ENCODE peak calls at places on chromosomes 2 and 18, in nine cellular contexts. One of them, this sample, is unnamed.

GRCh38 chr18:79517322-79517721 is 121.6 kb downstream of the NFATC1 start:
- DNase-seq in IMR-90: no peak
- DNase-seq in body of pancreas: no peak
- DNase-seq in A549: no peak
- DNase-seq in prostate gland: no peak
- DNase-seq in erythroblast: peak
- DNase-seq in lower leg skin: no peak
- DNase-seq in HCT116: no peak
- DNase-seq in thyroid gland: no peak
- DNase-seq in this sample: no peak

GRCh38 chr2:136281281-136282117 is 163.6 kb upstream of the CXCR4 start:
- DNase-seq in IMR-90: no peak
- DNase-seq in body of pancreas: no peak
- DNase-seq in A549: no peak
- DNase-seq in prostate gland: no peak
- DNase-seq in erythroblast: no peak
- DNase-seq in lower leg skin: no peak
- DNase-seq in HCT116: no peak
- DNase-seq in thyroid gland: no peak
- DNase-seq in this sample: no peak

GRCh38 chr2:62340981-62341624 is 145.2 kb downstream of the B3GNT2 start:
- DNase-seq in IMR-90: no peak
- DNase-seq in body of pancreas: no peak
- DNase-seq in A549: no peak
- DNase-seq in prostate gland: no peak
- DNase-seq in erythroblast: no peak
- DNase-seq in lower leg skin: no peak
- DNase-seq in HCT116: no peak
- DNase-seq in thyroid gland: peak
- DNase-seq in this sample: no peak

GRCh38 chr2:9251154-9252001 is 44.8 kb downstream of the ASAP2 start:
- DNase-seq in IMR-90: peak
- DNase-seq in body of pancreas: no peak
- DNase-seq in A549: peak
- DNase-seq in prostate gland: peak
- DNase-seq in erythroblast: no peak
- DNase-seq in lower leg skin: no peak
- DNase-seq in HCT116: no peak
- DNase-seq in thyroid gland: no peak
- DNase-seq in this sample: peak

GRCh38 chr2:176056411-176056810 is 27.4 kb downstream of the EVX2 start:
- DNase-seq in IMR-90: no peak
- DNase-seq in body of pancreas: no peak
- DNase-seq in A549: no peak
- DNase-seq in prostate gland: no peak
- DNase-seq in erythroblast: no peak
- DNase-seq in lower leg skin: no peak
- DNase-seq in HCT116: no peak
- DNase-seq in thyroid gland: no peak
- DNase-seq in this sample: no peak

GRCh38 chr2:201698588-201699226 is at the start of gene MPP4:
- DNase-seq in IMR-90: peak
- DNase-seq in body of pancreas: no peak
- DNase-seq in A549: no peak
- DNase-seq in prostate gland: no peak
- DNase-seq in erythroblast: no peak
- DNase-seq in lower leg skin: no peak
- DNase-seq in HCT116: no peak
- DNase-seq in thyroid gland: no peak
- DNase-seq in this sample: no peak

GRCh38 chr2:12417811-12418210 is 298.9 kb upstream of the TRIB2 start:
- DNase-seq in IMR-90: no peak
- DNase-seq in body of pancreas: no peak
- DNase-seq in A549: no peak
- DNase-seq in prostate gland: no peak
- DNase-seq in erythroblast: no peak
- DNase-seq in lower leg skin: no peak
- DNase-seq in HCT116: no peak
- DNase-seq in thyroid gland: no peak
- DNase-seq in this sample: no peak

GRCh38 chr18:25251127-25251526 is 100.8 kb downstream of the ZNF521 start:
- DNase-seq in IMR-90: no peak
- DNase-seq in body of pancreas: no peak
- DNase-seq in A549: no peak
- DNase-seq in prostate gland: no peak
- DNase-seq in erythroblast: no peak
- DNase-seq in lower leg skin: no peak
- DNase-seq in HCT116: no peak
- DNase-seq in thyroid gland: no peak
- DNase-seq in this sample: no peak

GRCh38 chr18:50024466-50024865 is 170.5 kb downstream of the MYO5B start:
- DNase-seq in IMR-90: no peak
- DNase-seq in body of pancreas: no peak
- DNase-seq in A549: no peak
- DNase-seq in prostate gland: no peak
- DNase-seq in erythroblast: no peak
- DNase-seq in lower leg skin: no peak
- DNase-seq in HCT116: no peak
- DNase-seq in thyroid gland: no peak
- DNase-seq in this sample: no peak

GRCh38 chr2:60125880-60126444 is 427.5 kb downstream of the BCL11A start:
- DNase-seq in IMR-90: no peak
- DNase-seq in body of pancreas: no peak
- DNase-seq in A549: no peak
- DNase-seq in prostate gland: no peak
- DNase-seq in erythroblast: no peak
- DNase-seq in lower leg skin: no peak
- DNase-seq in HCT116: no peak
- DNase-seq in thyroid gland: no peak
- DNase-seq in this sample: no peak

GRCh38 chr2:62181836-62182235 is 14.1 kb upstream of the B3GNT2 start:
- DNase-seq in IMR-90: no peak
- DNase-seq in body of pancreas: no peak
- DNase-seq in A549: no peak
- DNase-seq in prostate gland: no peak
- DNase-seq in erythroblast: no peak
- DNase-seq in lower leg skin: no peak
- DNase-seq in HCT116: no peak
- DNase-seq in thyroid gland: no peak
- DNase-seq in this sample: no peak

GRCh38 chr2:190139371-190139770 is 76.8 kb upstream of the MSTN start:
- DNase-seq in IMR-90: no peak
- DNase-seq in body of pancreas: no peak
- DNase-seq in A549: no peak
- DNase-seq in prostate gland: no peak
- DNase-seq in erythroblast: no peak
- DNase-seq in lower leg skin: no peak
- DNase-seq in HCT116: no peak
- DNase-seq in thyroid gland: no peak
- DNase-seq in this sample: no peak

GRCh38 chr2:174771631-174772491 is 7.6 kb upstream of the CHRNA1 start:
- DNase-seq in IMR-90: peak
- DNase-seq in body of pancreas: peak
- DNase-seq in A549: peak
- DNase-seq in prostate gland: peak
- DNase-seq in erythroblast: peak
- DNase-seq in lower leg skin: peak
- DNase-seq in HCT116: peak
- DNase-seq in thyroid gland: peak
- DNase-seq in this sample: peak

GRCh38 chr2:238265605-238266004 is 22.8 kb downstream of the PER2 start:
- DNase-seq in IMR-90: no peak
- DNase-seq in body of pancreas: no peak
- DNase-seq in A549: no peak
- DNase-seq in prostate gland: no peak
- DNase-seq in erythroblast: no peak
- DNase-seq in lower leg skin: no peak
- DNase-seq in HCT116: no peak
- DNase-seq in thyroid gland: no peak
- DNase-seq in this sample: no peak

GRCh38 chr18:55439036-55439435 is 149.0 kb downstream of the TCF4 start:
- DNase-seq in IMR-90: no peak
- DNase-seq in body of pancreas: no peak
- DNase-seq in A549: no peak
- DNase-seq in prostate gland: no peak
- DNase-seq in erythroblast: no peak
- DNase-seq in lower leg skin: no peak
- DNase-seq in HCT116: no peak
- DNase-seq in thyroid gland: no peak
- DNase-seq in this sample: no peak

DNA sequence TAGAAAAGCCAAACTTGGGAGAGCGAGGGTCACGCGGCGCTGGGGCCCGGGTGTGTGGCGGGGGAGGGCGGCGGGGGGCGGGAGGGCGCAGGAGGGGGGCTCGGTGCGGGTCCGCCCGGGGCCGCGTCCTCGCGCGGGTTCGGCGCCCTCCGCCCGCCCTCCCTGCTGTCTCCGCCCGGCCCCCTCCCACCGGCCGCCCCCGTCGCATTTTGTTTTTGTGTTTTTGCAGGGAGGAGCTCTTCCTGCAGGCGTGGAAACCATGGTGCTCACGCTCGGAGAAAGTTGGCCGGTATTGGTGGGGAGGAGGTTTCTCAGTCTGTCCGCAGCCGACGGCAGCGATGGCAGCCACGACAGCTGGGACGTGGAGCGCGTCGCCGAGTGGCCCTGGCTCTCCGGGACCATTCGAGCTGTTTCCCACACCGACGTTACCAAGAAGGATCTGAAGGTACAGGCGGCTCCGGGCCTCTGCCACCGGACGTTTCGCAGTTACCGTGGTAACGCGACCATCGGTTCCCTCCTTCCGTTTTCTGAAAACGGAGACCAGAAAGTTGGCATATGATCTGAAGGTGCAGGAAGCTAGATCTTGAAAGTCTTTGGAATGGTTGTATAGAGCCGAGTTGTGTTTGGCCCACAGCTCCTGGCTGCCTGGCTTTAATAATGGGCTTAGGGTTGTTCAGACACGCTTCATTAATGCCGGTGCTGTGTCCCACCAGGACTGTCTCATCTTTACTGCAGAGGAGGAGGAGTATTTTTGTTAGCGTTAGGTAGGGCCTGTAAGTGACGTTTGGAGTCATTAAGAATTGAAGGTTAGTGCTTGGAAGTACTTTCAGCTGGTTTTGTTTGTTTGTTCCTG is 844 bp downstream of the KDM3A start:
- DNase-seq in IMR-90: peak
- DNase-seq in body of pancreas: peak
- DNase-seq in A549: peak
- DNase-seq in prostate gland: peak
- DNase-seq in erythroblast: peak
- DNase-seq in lower leg skin: peak
- DNase-seq in HCT116: no peak
- DNase-seq in thyroid gland: peak
- DNase-seq in this sample: peak
- TF ChIP-seq POLR2A in IMR-90: no peak
- TF ChIP-seq POLR2A in body of pancreas: peak
- TF ChIP-seq POLR2A in A549: peak
- TF ChIP-seq POLR2A in prostate gland: peak
- TF ChIP-seq POLR2A in erythroblast: peak
- TF ChIP-seq POLR2A in lower leg skin: no peak
- TF ChIP-seq POLR2A in HCT116: no peak
- TF ChIP-seq POLR2A in thyroid gland: no peak
- TF ChIP-seq POLR2A in this sample: peak

DNA sequence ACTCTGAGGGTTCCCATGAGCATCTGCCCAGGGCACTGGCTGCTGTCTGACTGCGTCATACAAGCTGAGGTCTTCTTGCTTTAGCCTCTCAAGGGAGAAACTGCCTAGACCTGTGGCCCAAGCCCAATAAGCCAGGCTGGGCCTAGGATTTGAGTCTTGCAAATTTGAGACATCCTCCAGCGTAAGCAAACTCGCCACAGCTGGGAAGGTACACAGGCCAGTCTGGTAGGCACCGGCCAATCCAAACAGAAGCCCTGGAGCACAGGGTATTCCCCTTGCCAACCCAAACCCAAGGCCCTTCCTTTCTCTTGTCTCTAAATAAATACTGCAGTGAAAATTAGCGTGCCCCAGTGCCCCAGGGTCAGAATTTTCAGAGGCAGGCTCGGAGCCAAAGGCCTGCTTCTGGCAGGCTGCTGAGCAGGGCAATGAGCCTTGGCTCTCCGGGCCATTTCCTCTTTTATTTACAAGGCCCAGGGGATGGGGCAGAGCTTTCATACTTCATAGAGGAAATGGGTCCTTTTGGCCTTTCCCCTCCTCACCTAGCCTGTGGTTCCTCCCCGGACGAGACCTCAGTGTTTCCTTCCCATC is 33.3 kb downstream of the POLR1A start:
- DNase-seq in IMR-90: no peak
- DNase-seq in body of pancreas: peak
- DNase-seq in A549: peak
- DNase-seq in prostate gland: peak
- DNase-seq in erythroblast: no peak
- DNase-seq in lower leg skin: peak
- DNase-seq in HCT116: no peak
- DNase-seq in thyroid gland: peak
- DNase-seq in this sample: no peak
- TF ChIP-seq POLR2A in IMR-90: no peak
- TF ChIP-seq POLR2A in body of pancreas: no peak
- TF ChIP-seq POLR2A in A549: no peak
- TF ChIP-seq POLR2A in prostate gland: no peak
- TF ChIP-seq POLR2A in erythroblast: no peak
- TF ChIP-seq POLR2A in lower leg skin: no peak
- TF ChIP-seq POLR2A in HCT116: no peak
- TF ChIP-seq POLR2A in thyroid gland: no peak
- TF ChIP-seq POLR2A in this sample: no peak

GRCh38 chr2:131093066-131093842 is at the start of gene FAM168B:
- DNase-seq in IMR-90: peak
- DNase-seq in body of pancreas: peak
- DNase-seq in A549: peak
- DNase-seq in prostate gland: peak
- DNase-seq in erythroblast: peak
- DNase-seq in lower leg skin: peak
- DNase-seq in HCT116: peak
- DNase-seq in thyroid gland: peak
- DNase-seq in this sample: peak
- TF ChIP-seq POLR2A in IMR-90: peak
- TF ChIP-seq POLR2A in body of pancreas: peak
- TF ChIP-seq POLR2A in A549: peak
- TF ChIP-seq POLR2A in prostate gland: peak
- TF ChIP-seq POLR2A in erythroblast: peak
- TF ChIP-seq POLR2A in lower leg skin: peak
- TF ChIP-seq POLR2A in HCT116: peak
- TF ChIP-seq POLR2A in thyroid gland: peak
- TF ChIP-seq POLR2A in this sample: peak

DNA sequence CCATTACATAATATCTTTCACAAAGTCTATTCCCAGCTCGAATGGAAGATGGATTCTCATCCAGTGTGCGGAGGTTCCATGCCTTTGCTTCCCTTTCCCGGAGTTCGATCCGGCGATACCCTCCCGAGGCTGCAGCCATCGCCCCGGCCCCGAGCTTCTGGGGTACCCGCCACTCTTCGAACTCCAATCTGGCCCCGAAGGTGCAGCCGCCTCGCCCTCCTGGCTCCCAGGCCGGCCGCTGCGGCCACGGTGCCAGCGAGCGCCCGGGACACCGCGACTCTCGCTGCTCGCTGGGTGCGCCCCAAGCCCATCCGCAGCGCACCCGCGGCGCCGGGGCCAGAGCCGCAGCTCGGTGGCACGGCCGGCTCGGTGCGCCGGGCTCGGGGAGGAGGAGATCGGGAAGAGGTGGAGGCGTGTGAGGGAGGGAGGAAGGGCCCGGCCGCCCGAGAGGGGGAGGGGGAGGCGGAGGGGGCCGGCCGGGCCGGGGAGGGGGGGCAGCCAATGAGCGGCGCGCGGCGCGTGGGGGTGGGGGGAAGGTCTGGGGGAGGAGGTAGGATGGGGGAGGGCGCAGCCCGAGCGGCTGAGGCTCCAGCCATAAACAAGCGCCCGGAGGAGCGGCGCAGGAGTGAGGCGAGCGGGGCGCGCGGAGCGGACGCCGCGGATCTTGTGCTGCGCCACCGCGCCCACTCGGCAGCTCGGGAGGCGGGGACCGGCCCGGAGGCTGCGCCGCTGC is at the start of gene CRIM1:
- DNase-seq in IMR-90: peak
- DNase-seq in body of pancreas: peak
- DNase-seq in A549: peak
- DNase-seq in prostate gland: peak
- DNase-seq in erythroblast: peak
- DNase-seq in lower leg skin: peak
- DNase-seq in HCT116: peak
- DNase-seq in thyroid gland: peak
- DNase-seq in this sample: peak
- TF ChIP-seq POLR2A in IMR-90: peak
- TF ChIP-seq POLR2A in body of pancreas: peak
- TF ChIP-seq POLR2A in A549: peak
- TF ChIP-seq POLR2A in prostate gland: peak
- TF ChIP-seq POLR2A in erythroblast: no peak
- TF ChIP-seq POLR2A in lower leg skin: peak
- TF ChIP-seq POLR2A in HCT116: peak
- TF ChIP-seq POLR2A in thyroid gland: peak
- TF ChIP-seq POLR2A in this sample: peak